ENCODE peak calls at places on chromosomes 11 and 22, in four cellular contexts. C is tibial nerve; X is activated CD4-positive, alpha-beta T cell treated with anti-CD3 and anti-CD28 coated beads for 4 hours; Y is smooth muscle cell of the brain vasculature. K is an unnamed sample.

GRCh38 chr22:42296381-42296853 is 26.0 kb upstream of the TCF20 start:
- DNase-seq in C (no peak), X (no peak), Y (no peak), K (no peak)

GRCh38 chr11:43819926-43820325 is 60.7 kb upstream of the ALKBH3 start:
- DNase-seq in C (no peak), X (no peak), Y (no peak), K (no peak)

GRCh38 chr22:38864361-38865191 is 7.4 kb downstream of the CBX6 start:
- DNase-seq in C (no peak), X (no peak), Y (no peak), K (no peak)

GRCh38 chr22:46769191-46769675 is 6.8 kb downstream of the TBC1D22A start:
- DNase-seq in C (no peak), X (no peak), Y (no peak), K (no peak)

GRCh38 chr22:46366801-46367706 is 31.5 kb downstream of the TRMU start:
- DNase-seq in C (no peak), X (peak; percentile 24), Y (no peak), K (no peak)

GRCh38 chr11:94171693-94172440 is 43.2 kb downstream of the PANX1 start:
- DNase-seq in C (peak; percentile 33), X (peak; percentile 27), Y (no peak), K (no peak)

GRCh38 chr11:18253222-18253621 is 4.8 kb upstream of the SAA2 start:
- DNase-seq in C (no peak), X (no peak), Y (no peak), K (no peak)

GRCh38 chr22:38860291-38861169 is 11.5 kb downstream of the CBX6 start:
- DNase-seq in C (no peak), X (no peak), Y (no peak), K (no peak)

GRCh38 chr11:99565333-99565732 is 544.6 kb downstream of the CNTN5 start:
- DNase-seq in C (no peak), X (no peak), Y (no peak), K (no peak)